ENCODE peak calls at places on chromosome 1, in eight cellular contexts. M is HEK293T; Z is Kasumi-1; D is midbrain; I is iris pigment epithelial cell; L is CD4-positive, alpha-beta T cell; X is amygdala; W is MM.1S. Y is an unnamed sample.

GRCh38 chr1:240831191-240831631 is 219.3 kb upstream of the GREM2 start:
- DNase-seq in M (no peak), Z (no peak), D (no peak), I (peak), L (no peak), X (no peak), W (no peak), Y (no peak)

GRCh38 chr1:15430787-15431570 is 7.3 kb upstream of the CTRC start:
- DNase-seq in M (peak), Z (peak), D (peak), I (no peak), L (peak), X (peak), W (peak), Y (no peak)

GRCh38 chr1:159826436-159827101 is at the start of gene SLAMF8:
- DNase-seq in M (no peak), Z (peak), D (no peak), I (peak), L (no peak), X (no peak), W (no peak), Y (no peak)

GRCh38 chr1:175090775-175091174 is 23.1 kb downstream of the TNN start:
- DNase-seq in M (no peak), Z (no peak), D (no peak), I (no peak), L (no peak), X (no peak), W (no peak), Y (no peak)

GRCh38 chr1:61459345-61459744 is 265.6 kb downstream of the TM2D1 start:
- DNase-seq in M (no peak), Z (no peak), D (no peak), I (no peak), L (no peak), X (no peak), W (no peak), Y (no peak)

GRCh38 chr1:169931795-169932195 is 38.1 kb upstream of the SCYL3 start:
- DNase-seq in M (no peak), Z (no peak), D (no peak), I (peak), L (no peak), X (no peak), W (no peak), Y (no peak)

GRCh38 chr1:23200885-23201284 is 16.4 kb downstream of the HTR1D start:
- DNase-seq in M (no peak), Z (no peak), D (no peak), I (peak), L (no peak), X (no peak), W (no peak), Y (peak)

GRCh38 chr1:211684791-211685190 is 9.4 kb upstream of the NEK2 start:
- DNase-seq in M (no peak), Z (no peak), D (no peak), I (peak), L (no peak), X (no peak), W (no peak), Y (no peak)

GRCh38 chr1:58749646-58750045 is 34.2 kb downstream of the JUN start:
- DNase-seq in M (no peak), Z (no peak), D (no peak), I (no peak), L (no peak), X (no peak), W (no peak), Y (no peak)

GRCh38 chr1:24108334-24109165 is 3.4 kb downstream of the MYOM3 start:
- DNase-seq in M (no peak), Z (no peak), D (no peak), I (peak), L (no peak), X (no peak), W (no peak), Y (peak)

GRCh38 chr1:58727363-58727762 is 27.5 kb upstream of the MYSM1 start:
- DNase-seq in M (no peak), Z (no peak), D (no peak), I (peak), L (no peak), X (no peak), W (no peak), Y (peak)

GRCh38 chr1:29121951-29122661 is 1.6 kb downstream of the TMEM200B start:
- DNase-seq in M (no peak), Z (no peak), D (no peak), I (peak), L (no peak), X (no peak), W (no peak), Y (no peak)

GRCh38 chr1:81554108-81554507 is 246.6 kb upstream of the ADGRL2 start:
- DNase-seq in M (no peak), Z (no peak), D (no peak), I (no peak), L (no peak), X (no peak), W (peak), Y (no peak)

GRCh38 chr1:167082511-167083027 is 7.6 kb downstream of the GPA33 start:
- DNase-seq in M (no peak), Z (peak), D (no peak), I (no peak), L (no peak), X (no peak), W (no peak), Y (peak)